ENCODE peak calls at places on chromosome 1, in eight cellular contexts. N is right atrium auricular region; E is left cardiac atrium; G is endothelial cell; H is glomerular endothelial cell; Z is T-helper 22 cell; X is NCI-H1436; Y is activated CD4-positive, CD25-positive, alpha-beta regulatory T cell. C is an unnamed sample.

GRCh38 chr1:46521417-46521816 is 30.0 kb downstream of the KNCN start:
- DNase-seq in N (no peak), E (no peak), G (no peak), H (no peak), Z (no peak), X (no peak), Y (no peak), C (no peak)

GRCh38 chr1:23927097-23927496 is 13.9 kb upstream of the CNR2 start:
- DNase-seq in N (no peak), E (no peak), G (no peak), H (no peak), Z (no peak), X (no peak), Y (no peak), C (no peak)

GRCh38 chr1:107213225-107213624 is 72.4 kb downstream of the NTNG1 start:
- DNase-seq in N (no peak), E (no peak), G (no peak), H (no peak), Z (no peak), X (no peak), Y (no peak), C (no peak)

GRCh38 chr1:150516050-150516591 is 569 bp downstream of the FALEC start:
- DNase-seq in N (no peak), E (no peak), G (no peak), H (no peak), Z (no peak), X (peak; percentile 49), Y (no peak), C (peak; percentile 40)

GRCh38 chr1:95716550-95716949 is 482.5 kb downstream of the RWDD3 start:
- DNase-seq in N (no peak), E (no peak), G (no peak), H (no peak), Z (no peak), X (no peak), Y (no peak), C (no peak)

GRCh38 chr1:66535149-66535548 is 1.2 kb downstream of the SGIP1 start:
- DNase-seq in N (no peak), E (no peak), G (no peak), H (no peak), Z (no peak), X (no peak), Y (no peak), C (no peak)

GRCh38 chr1:92134331-92134730 is 54.2 kb downstream of the BTBD8 start:
- DNase-seq in N (no peak), E (no peak), G (no peak), H (no peak), Z (no peak), X (no peak), Y (no peak), C (no peak)

GRCh38 chr1:218585565-218586184 is 240.5 kb downstream of the TGFB2 start:
- DNase-seq in N (no peak), E (peak; percentile 37), G (peak; percentile 20), H (peak; percentile 48), Z (no peak), X (no peak), Y (no peak), C (peak; percentile 23)